ENCODE peak calls at places on chromosome 15, in eight cellular contexts. W, N, J, O, G, Z, I and A are unnamed samples.

GRCh38 chr15:60858511-60859085 is 370.5 kb downstream of the RORA start:
- DNase-seq in W (no peak), N (no peak), J (no peak), O (no peak), G (peak; percentile 92), Z (no peak), I (peak; percentile 30), A (peak; percentile 83)

GRCh38 chr15:48702569-48703239 is 57.2 kb upstream of the FBN1 start:
- DNase-seq in W (no peak), N (no peak), J (no peak), O (no peak), G (no peak), Z (no peak), I (no peak), A (no peak)

GRCh38 chr15:72237286-72238224 is 6.6 kb upstream of the PKM start:
- DNase-seq in W (peak; percentile 80), N (peak; percentile 96), J (no peak), O (no peak), G (peak; percentile 98), Z (no peak), I (peak; percentile 84), A (peak; percentile 87)

GRCh38 chr15:61621146-61621545 is 392.0 kb upstream of the RORA start:
- DNase-seq in W (peak; percentile 69), N (no peak), J (no peak), O (no peak), G (peak; percentile 66), Z (peak; percentile 63), I (peak; percentile 65), A (peak; percentile 88)

GRCh38 chr15:43516185-43516584 is 1.2 kb upstream of the MAP1A start:
- DNase-seq in W (no peak), N (peak; percentile 59), J (no peak), O (peak; percentile 29), G (peak; percentile 16), Z (no peak), I (no peak), A (no peak)

GRCh38 chr15:22918056-22918455 is 62.1 kb downstream of the CYFIP1 start:
- DNase-seq in W (no peak), N (no peak), J (no peak), O (no peak), G (no peak), Z (no peak), I (no peak), A (no peak)

GRCh38 chr15:88805031-88805780 is 2.0 kb downstream of the ACAN start:
- DNase-seq in W (no peak), N (no peak), J (no peak), O (no peak), G (no peak), Z (no peak), I (no peak), A (no peak)

GRCh38 chr15:35439291-35439690 is 106.7 kb downstream of the DPH6 start:
- DNase-seq in W (no peak), N (no peak), J (no peak), O (no peak), G (no peak), Z (no peak), I (no peak), A (no peak)

GRCh38 chr15:49530106-49530505 is 90.5 kb downstream of the FAM227B start:
- DNase-seq in W (no peak), N (no peak), J (no peak), O (no peak), G (no peak), Z (no peak), I (no peak), A (no peak)

GRCh38 chr15:33179874-33180273 is 14.6 kb downstream of the FMN1 start:
- DNase-seq in W (no peak), N (no peak), J (no peak), O (no peak), G (no peak), Z (no peak), I (no peak), A (peak; percentile 42)

GRCh38 chr15:44102675-44103254 is 92.3 kb downstream of the FRMD5 start:
- DNase-seq in W (peak; percentile 12), N (peak; percentile 82), J (no peak), O (no peak), G (no peak), Z (no peak), I (no peak), A (no peak)

GRCh38 chr15:51030649-51031316 is 63.9 kb downstream of the TNFAIP8L3 start:
- DNase-seq in W (no peak), N (peak; percentile 69), J (no peak), O (no peak), G (no peak), Z (no peak), I (no peak), A (no peak)

GRCh38 chr15:93030430-93031102 is 58.4 kb downstream of the RGMA start:
- DNase-seq in W (peak; percentile 78), N (peak; percentile 68), J (peak; percentile 41), O (no peak), G (peak; percentile 75), Z (peak; percentile 75), I (peak; percentile 80), A (peak; percentile 93)

GRCh38 chr15:61237400-61237799 is 8.3 kb upstream of the RORA start:
- DNase-seq in W (no peak), N (no peak), J (no peak), O (no peak), G (no peak), Z (no peak), I (no peak), A (no peak)

GRCh38 chr15:69579950-69580618 is 127.5 kb downstream of the RPLP1 start:
- DNase-seq in W (peak; percentile 48), N (no peak), J (no peak), O (no peak), G (no peak), Z (peak; percentile 87), I (no peak), A (no peak)

GRCh38 chr15:63023351-63023945 is 19.1 kb upstream of the TPM1 start:
- DNase-seq in W (no peak), N (peak; percentile 81), J (no peak), O (no peak), G (no peak), Z (no peak), I (no peak), A (no peak)

GRCh38 chr15:75646944-75647364 is 758 bp upstream of the SNX33 start:
- DNase-seq in W (peak; percentile 57), N (no peak), J (no peak), O (peak; percentile 79), G (peak; percentile 30), Z (no peak), I (peak; percentile 45), A (peak; percentile 69)

GRCh38 chr15:33780011-33780768 is 188.1 kb upstream of the CHRM5 start:
- DNase-seq in W (no peak), N (no peak), J (no peak), O (no peak), G (no peak), Z (no peak), I (no peak), A (no peak)

DNA sequence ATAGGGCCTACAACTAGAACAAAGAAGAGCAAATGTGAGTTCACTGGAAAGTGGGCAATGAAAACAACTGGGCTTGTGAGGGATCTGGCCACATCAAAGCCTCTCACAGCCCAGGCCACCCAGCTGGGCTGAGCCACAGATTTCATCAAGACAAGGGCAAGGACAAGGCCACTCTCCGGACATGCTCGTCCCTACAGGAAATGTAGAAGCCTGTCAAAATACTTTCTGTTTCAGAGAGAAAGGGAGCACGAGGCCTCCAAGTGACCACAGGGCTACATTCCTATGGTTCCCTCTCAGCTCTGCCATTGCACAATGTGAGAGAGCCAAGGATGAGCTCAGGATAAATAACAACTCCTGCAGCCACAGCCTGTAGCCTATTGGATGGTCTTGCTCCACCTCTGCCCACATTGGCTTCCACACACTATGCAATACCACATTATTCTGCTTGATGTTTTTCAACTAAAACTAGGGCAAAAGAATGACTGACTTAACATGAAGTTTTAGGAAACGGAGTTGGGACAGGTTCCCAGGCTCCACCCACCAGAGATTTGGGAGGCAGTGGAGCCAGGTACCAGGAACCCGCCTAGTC is 12.1 kb downstream of the TBC1D2B start:
- DNase-seq in W (peak; percentile 83), N (peak; percentile 96), J (no peak), O (peak; percentile 78), G (peak; percentile 65), Z (peak; percentile 84), I (no peak), A (no peak)
- H3K4me1 ChIP-seq in W (peaks cover 84% of the 10 kb centered on the region), N (peaks cover 78% of the 10 kb centered on the region), J (peaks cover 87% of the 10 kb centered on the region), O (peaks cover 92% of the 10 kb centered on the region), G (peaks cover 12% of the 10 kb centered on the region), Z (peaks cover 95% of the 10 kb centered on the region), I (peaks cover 19% of the 10 kb centered on the region), A (peaks cover 2% of the 10 kb centered on the region)

GRCh38 chr15:47196057-47196456 is 521.2 kb upstream of the SEMA6D start:
- DNase-seq in W (peak; percentile 90), N (peak; percentile 69), J (no peak), O (peak; percentile 85), G (peak; percentile 94), Z (peak; percentile 79), I (peak; percentile 87), A (peak; percentile 94)
- H3K27ac ChIP-seq in W (no peak overlapping the region), N (no peak overlapping the region), J (no peak overlapping the region), O (no peak overlapping the region), G (no peak overlapping the region), Z (no peak overlapping the region), I (no peak overlapping the region), A (no peak overlapping the region)

GRCh38 chr15:74211656-74212055 is 9.1 kb upstream of the STRA6 start:
- DNase-seq in W (no peak), N (no peak), J (no peak), O (no peak), G (no peak), Z (no peak), I (no peak), A (no peak)
- H3K4me1 ChIP-seq in W (peaks cover 23% of the 10 kb centered on the region), N (peaks cover 16% of the 10 kb centered on the region), J (no peaks in the 10 kb centered on the region), O (no peaks in the 10 kb centered on the region), G (peaks cover 28% of the 10 kb centered on the region), Z (no peaks in the 10 kb centered on the region), I (peaks cover 19% of the 10 kb centered on the region), A (no peaks in the 10 kb centered on the region)

GRCh38 chr15:41966920-41967465 is 5.4 kb downstream of the EHD4 start:
- DNase-seq in W (no peak), N (no peak), J (no peak), O (no peak), G (no peak), Z (no peak), I (no peak), A (peak; percentile 36)

GRCh38 chr15:41967506-41968206 is 4.7 kb downstream of the EHD4 start:
- DNase-seq in W (no peak), N (peak; percentile 25), J (no peak), O (no peak), G (no peak), Z (no peak), I (no peak), A (peak; percentile 33)

GRCh38 chr15:41969851-41970431 is 2.4 kb downstream of the EHD4 start:
- DNase-seq in W (no peak), N (peak; percentile 11), J (no peak), O (no peak), G (peak; percentile 80), Z (no peak), I (no peak), A (peak; percentile 46)

GRCh38 chr15:41970456-41970855 is 1.9 kb downstream of the EHD4 start:
- DNase-seq in W (no peak), N (peak; percentile 9), J (no peak), O (no peak), G (no peak), Z (no peak), I (no peak), A (peak; percentile 39)

DNA sequence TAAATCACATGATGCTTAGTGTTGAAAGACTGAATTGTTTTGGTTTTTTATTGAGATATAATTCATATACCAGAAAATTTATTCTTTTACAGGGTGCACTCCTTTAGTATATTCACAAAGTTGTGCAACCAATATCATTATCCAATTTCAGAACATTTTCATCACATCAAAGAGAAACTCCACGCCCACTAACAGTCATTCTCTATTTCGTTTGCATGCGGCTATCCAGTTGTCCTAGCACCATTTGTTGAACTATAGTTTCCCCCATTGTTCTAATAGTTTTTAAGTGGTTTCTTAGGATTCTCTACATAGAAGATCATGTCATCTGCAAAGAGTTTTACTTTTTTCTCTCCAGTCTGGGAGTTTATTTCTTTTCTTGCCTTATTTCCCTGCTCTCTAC is 3.6 kb downstream of the EHD4 start:
- DNase-seq in W (no peak), N (no peak), J (no peak), O (no peak), G (no peak), Z (no peak), I (no peak), A (no peak)
- H3K27ac ChIP-seq in W (peak overlapping the region; percentile 93), N (no peak overlapping the region), J (no peak overlapping the region), O (no peak overlapping the region), G (no peak overlapping the region), Z (no peak overlapping the region), I (no peak overlapping the region), A (no peak overlapping the region)